ENCODE peak calls at places on chromosomes 13 and 19, in ten cellular contexts. One of them, this sample, is unnamed.

GRCh38 chr19:55485439-55486011 is 537 bp downstream of the NAT14 start:
- DNase-seq in neural crest cell: no peak
- DNase-seq in uterus: peak
- DNase-seq in neural progenitor cell: no peak
- DNase-seq in nephron progenitor cell: no peak
- DNase-seq in AG04450: no peak
- DNase-seq in HFFc6: no peak
- DNase-seq in ovary: peak
- DNase-seq in CD8-positive, alpha-beta T cell: no peak
- DNase-seq in A549: no peak
- DNase-seq in this sample: no peak

GRCh38 chr19:56504581-56504980 is 3.1 kb upstream of the ZNF471 start:
- DNase-seq in neural crest cell: no peak
- DNase-seq in A549: no peak
- DNase-seq in CD8-positive, alpha-beta T cell: no peak
- DNase-seq in ovary: no peak
- DNase-seq in HFFc6: peak
- DNase-seq in uterus: no peak
- DNase-seq in AG04450: no peak
- DNase-seq in neural progenitor cell: no peak
- DNase-seq in nephron progenitor cell: no peak
- DNase-seq in this sample: no peak

GRCh38 chr13:43003010-43003409 is 11.0 kb upstream of the EPSTI1 start:
- DNase-seq in neural crest cell: no peak
- DNase-seq in CD8-positive, alpha-beta T cell: no peak
- DNase-seq in A549: no peak
- DNase-seq in HFFc6: no peak
- DNase-seq in ovary: no peak
- DNase-seq in nephron progenitor cell: no peak
- DNase-seq in AG04450: no peak
- DNase-seq in neural progenitor cell: no peak
- DNase-seq in uterus: no peak
- DNase-seq in this sample: no peak

GRCh38 chr13:50521750-50522149 is 321.7 kb downstream of the DLEU7 start:
- DNase-seq in neural progenitor cell: no peak
- DNase-seq in neural crest cell: no peak
- DNase-seq in AG04450: no peak
- DNase-seq in CD8-positive, alpha-beta T cell: no peak
- DNase-seq in A549: no peak
- DNase-seq in uterus: no peak
- DNase-seq in HFFc6: no peak
- DNase-seq in nephron progenitor cell: peak
- DNase-seq in ovary: no peak
- DNase-seq in this sample: no peak

GRCh38 chr19:42480335-42481095 is 37.8 kb upstream of the CXCL17 start:
- DNase-seq in AG04450: no peak
- DNase-seq in A549: peak
- DNase-seq in HFFc6: peak
- DNase-seq in nephron progenitor cell: no peak
- DNase-seq in neural crest cell: no peak
- DNase-seq in ovary: no peak
- DNase-seq in neural progenitor cell: no peak
- DNase-seq in CD8-positive, alpha-beta T cell: no peak
- DNase-seq in uterus: no peak
- DNase-seq in this sample: no peak

GRCh38 chr13:32381539-32381938 is 46.4 kb downstream of the N4BP2L1 start:
- DNase-seq in neural crest cell: no peak
- DNase-seq in HFFc6: peak
- DNase-seq in nephron progenitor cell: peak
- DNase-seq in A549: peak
- DNase-seq in uterus: no peak
- DNase-seq in AG04450: no peak
- DNase-seq in CD8-positive, alpha-beta T cell: peak
- DNase-seq in ovary: no peak
- DNase-seq in neural progenitor cell: peak
- DNase-seq in this sample: no peak

GRCh38 chr13:99371956-99372355 is 64.8 kb upstream of the GPR183 start:
- DNase-seq in neural progenitor cell: no peak
- DNase-seq in neural crest cell: no peak
- DNase-seq in ovary: no peak
- DNase-seq in A549: no peak
- DNase-seq in nephron progenitor cell: no peak
- DNase-seq in AG04450: no peak
- DNase-seq in uterus: no peak
- DNase-seq in HFFc6: no peak
- DNase-seq in CD8-positive, alpha-beta T cell: peak
- DNase-seq in this sample: no peak

GRCh38 chr19:41801682-41802317 is 5.4 kb downstream of the CEACAM3 start:
- DNase-seq in nephron progenitor cell: no peak
- DNase-seq in neural progenitor cell: no peak
- DNase-seq in AG04450: no peak
- DNase-seq in CD8-positive, alpha-beta T cell: no peak
- DNase-seq in neural crest cell: no peak
- DNase-seq in ovary: no peak
- DNase-seq in HFFc6: no peak
- DNase-seq in uterus: no peak
- DNase-seq in A549: no peak
- DNase-seq in this sample: no peak

DNA sequence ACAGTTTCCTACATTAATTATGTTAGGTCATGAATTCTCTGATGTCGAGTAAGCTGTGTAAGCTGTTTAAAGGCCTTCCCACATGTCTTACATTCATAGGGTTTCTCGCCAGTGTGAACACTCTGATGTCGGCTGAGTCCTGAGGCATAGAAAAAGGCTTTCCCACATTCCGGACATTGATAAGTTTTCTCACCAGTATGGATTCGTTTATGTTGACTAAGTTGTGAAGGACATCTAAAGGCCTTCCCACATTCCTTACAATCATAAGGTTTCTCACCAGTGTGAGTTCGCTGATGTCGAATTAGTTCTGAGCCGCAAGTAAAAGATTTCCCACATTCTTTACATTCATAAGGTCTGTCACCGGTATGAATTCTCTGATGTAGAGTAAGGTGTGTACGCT is 24.9 kb downstream of the ZNF850 start:
- DNase-seq in HFFc6: no peak
- DNase-seq in neural progenitor cell: no peak
- DNase-seq in neural crest cell: no peak
- DNase-seq in ovary: no peak
- DNase-seq in A549: no peak
- DNase-seq in nephron progenitor cell: no peak
- DNase-seq in uterus: no peak
- DNase-seq in AG04450: no peak
- DNase-seq in CD8-positive, alpha-beta T cell: no peak
- DNase-seq in this sample: no peak
- TF ChIP-seq CTCF in HFFc6: no peak
- TF ChIP-seq CTCF in neural progenitor cell: no peak
- TF ChIP-seq CTCF in neural crest cell: no peak
- TF ChIP-seq CTCF in ovary: no peak
- TF ChIP-seq CTCF in A549: no peak
- TF ChIP-seq CTCF in nephron progenitor cell: no peak
- TF ChIP-seq CTCF in uterus: no peak
- TF ChIP-seq CTCF in AG04450: no peak
- TF ChIP-seq CTCF in CD8-positive, alpha-beta T cell: no peak
- TF ChIP-seq CTCF in this sample: no peak

DNA sequence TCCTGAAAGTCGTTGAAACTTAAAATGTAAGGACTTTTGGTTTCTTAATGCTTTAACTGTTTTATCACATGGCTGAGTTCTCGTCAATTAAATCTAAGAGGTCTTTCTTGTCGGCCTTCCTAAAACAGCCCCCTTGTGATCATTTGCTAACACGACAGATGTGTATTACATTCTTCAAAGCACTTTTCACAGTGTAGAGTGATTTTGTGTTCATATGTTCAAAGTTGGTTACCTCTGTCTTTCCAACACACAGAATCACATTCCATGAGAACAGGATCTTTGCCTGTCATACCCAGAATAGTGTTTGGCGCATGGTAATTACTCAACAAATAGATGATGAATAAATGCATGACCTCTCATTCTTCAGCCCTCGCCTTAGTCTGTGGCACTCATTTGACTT is 1.1 kb downstream of the GTF2F2 start:
- DNase-seq in CD8-positive, alpha-beta T cell: no peak
- DNase-seq in ovary: no peak
- DNase-seq in neural progenitor cell: peak
- DNase-seq in nephron progenitor cell: no peak
- DNase-seq in HFFc6: peak
- DNase-seq in neural crest cell: no peak
- DNase-seq in A549: peak
- DNase-seq in uterus: no peak
- DNase-seq in AG04450: no peak
- DNase-seq in this sample: no peak
- TF ChIP-seq CTCF in CD8-positive, alpha-beta T cell: no peak
- TF ChIP-seq CTCF in ovary: no peak
- TF ChIP-seq CTCF in neural progenitor cell: peak
- TF ChIP-seq CTCF in nephron progenitor cell: peak
- TF ChIP-seq CTCF in HFFc6: peak
- TF ChIP-seq CTCF in neural crest cell: peak
- TF ChIP-seq CTCF in A549: no peak
- TF ChIP-seq CTCF in uterus: no peak
- TF ChIP-seq CTCF in AG04450: peak
- TF ChIP-seq CTCF in this sample: no peak

GRCh38 chr19:28706693-28707092 is 506.3 kb downstream of the UQCRFS1 start:
- DNase-seq in neural progenitor cell: no peak
- DNase-seq in neural crest cell: no peak
- DNase-seq in A549: no peak
- DNase-seq in nephron progenitor cell: no peak
- DNase-seq in uterus: no peak
- DNase-seq in CD8-positive, alpha-beta T cell: no peak
- DNase-seq in ovary: no peak
- DNase-seq in HFFc6: no peak
- DNase-seq in AG04450: no peak
- DNase-seq in this sample: no peak

GRCh38 chr19:28700176-28700575 is 512.8 kb downstream of the UQCRFS1 start:
- DNase-seq in AG04450: no peak
- DNase-seq in A549: no peak
- DNase-seq in neural progenitor cell: no peak
- DNase-seq in uterus: no peak
- DNase-seq in neural crest cell: no peak
- DNase-seq in CD8-positive, alpha-beta T cell: no peak
- DNase-seq in nephron progenitor cell: no peak
- DNase-seq in ovary: no peak
- DNase-seq in HFFc6: no peak
- DNase-seq in this sample: no peak

GRCh38 chr19:28703400-28703956 is 509.5 kb downstream of the UQCRFS1 start:
- DNase-seq in uterus: no peak
- DNase-seq in HFFc6: no peak
- DNase-seq in CD8-positive, alpha-beta T cell: no peak
- DNase-seq in ovary: no peak
- DNase-seq in neural progenitor cell: no peak
- DNase-seq in nephron progenitor cell: no peak
- DNase-seq in AG04450: no peak
- DNase-seq in A549: no peak
- DNase-seq in neural crest cell: no peak
- DNase-seq in this sample: no peak

GRCh38 chr19:28701491-28701890 is 511.5 kb downstream of the UQCRFS1 start:
- DNase-seq in A549: no peak
- DNase-seq in AG04450: no peak
- DNase-seq in CD8-positive, alpha-beta T cell: no peak
- DNase-seq in neural crest cell: no peak
- DNase-seq in HFFc6: peak
- DNase-seq in uterus: no peak
- DNase-seq in ovary: no peak
- DNase-seq in nephron progenitor cell: no peak
- DNase-seq in neural progenitor cell: no peak
- DNase-seq in this sample: no peak

GRCh38 chr19:28705008-28705407 is 507.9 kb downstream of the UQCRFS1 start:
- DNase-seq in ovary: no peak
- DNase-seq in uterus: no peak
- DNase-seq in neural progenitor cell: peak
- DNase-seq in A549: peak
- DNase-seq in CD8-positive, alpha-beta T cell: no peak
- DNase-seq in nephron progenitor cell: no peak
- DNase-seq in neural crest cell: no peak
- DNase-seq in HFFc6: peak
- DNase-seq in AG04450: peak
- DNase-seq in this sample: no peak
- TF ChIP-seq CTCF in ovary: no peak
- TF ChIP-seq CTCF in uterus: no peak
- TF ChIP-seq CTCF in neural progenitor cell: peak
- TF ChIP-seq CTCF in A549: no peak
- TF ChIP-seq CTCF in CD8-positive, alpha-beta T cell: no peak
- TF ChIP-seq CTCF in nephron progenitor cell: peak
- TF ChIP-seq CTCF in neural crest cell: peak
- TF ChIP-seq CTCF in HFFc6: peak
- TF ChIP-seq CTCF in AG04450: peak
- TF ChIP-seq CTCF in this sample: no peak

GRCh38 chr13:91200486-91200885 is 147.0 kb upstream of the MIR17HG start:
- DNase-seq in neural progenitor cell: no peak
- DNase-seq in CD8-positive, alpha-beta T cell: no peak
- DNase-seq in nephron progenitor cell: no peak
- DNase-seq in ovary: no peak
- DNase-seq in A549: no peak
- DNase-seq in HFFc6: no peak
- DNase-seq in uterus: no peak
- DNase-seq in AG04450: no peak
- DNase-seq in neural crest cell: no peak
- DNase-seq in this sample: no peak

GRCh38 chr13:91203430-91203829 is 144.1 kb upstream of the MIR17HG start:
- DNase-seq in CD8-positive, alpha-beta T cell: no peak
- DNase-seq in HFFc6: no peak
- DNase-seq in AG04450: no peak
- DNase-seq in A549: no peak
- DNase-seq in nephron progenitor cell: no peak
- DNase-seq in ovary: no peak
- DNase-seq in neural progenitor cell: no peak
- DNase-seq in uterus: no peak
- DNase-seq in neural crest cell: no peak
- DNase-seq in this sample: no peak

GRCh38 chr13:91196958-91197357 is 150.5 kb upstream of the MIR17HG start:
- DNase-seq in nephron progenitor cell: no peak
- DNase-seq in AG04450: no peak
- DNase-seq in CD8-positive, alpha-beta T cell: no peak
- DNase-seq in ovary: no peak
- DNase-seq in HFFc6: no peak
- DNase-seq in neural crest cell: no peak
- DNase-seq in neural progenitor cell: no peak
- DNase-seq in uterus: no peak
- DNase-seq in A549: no peak
- DNase-seq in this sample: no peak

GRCh38 chr13:91195789-91196188 is 151.7 kb upstream of the MIR17HG start:
- DNase-seq in neural crest cell: no peak
- DNase-seq in CD8-positive, alpha-beta T cell: no peak
- DNase-seq in uterus: no peak
- DNase-seq in ovary: no peak
- DNase-seq in neural progenitor cell: no peak
- DNase-seq in nephron progenitor cell: no peak
- DNase-seq in HFFc6: no peak
- DNase-seq in AG04450: no peak
- DNase-seq in A549: no peak
- DNase-seq in this sample: no peak

DNA sequence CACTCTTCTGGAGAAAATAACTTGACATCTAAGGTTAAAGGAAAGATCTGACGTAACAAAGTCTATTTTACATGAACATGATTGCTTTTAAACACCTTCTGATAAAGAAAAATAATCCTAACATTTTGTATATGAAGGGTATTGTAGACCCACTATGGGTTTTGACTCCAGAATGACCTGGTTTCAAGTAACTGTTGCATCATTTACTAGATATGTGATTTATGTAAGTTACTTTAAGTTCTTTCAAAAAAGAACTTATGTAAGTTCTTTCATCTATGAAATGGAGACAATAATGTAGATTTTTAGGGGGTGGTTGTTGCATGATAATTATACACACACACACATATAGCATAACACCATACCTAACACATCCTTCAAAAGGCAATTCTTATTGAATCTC is 147.6 kb upstream of the MIR17HG start:
- DNase-seq in uterus: no peak
- DNase-seq in HFFc6: no peak
- DNase-seq in nephron progenitor cell: no peak
- DNase-seq in neural progenitor cell: no peak
- DNase-seq in CD8-positive, alpha-beta T cell: no peak
- DNase-seq in A549: no peak
- DNase-seq in AG04450: no peak
- DNase-seq in neural crest cell: no peak
- DNase-seq in ovary: no peak
- DNase-seq in this sample: no peak
- TF ChIP-seq CTCF in uterus: no peak
- TF ChIP-seq CTCF in HFFc6: no peak
- TF ChIP-seq CTCF in nephron progenitor cell: no peak
- TF ChIP-seq CTCF in neural progenitor cell: no peak
- TF ChIP-seq CTCF in CD8-positive, alpha-beta T cell: no peak
- TF ChIP-seq CTCF in A549: no peak
- TF ChIP-seq CTCF in AG04450: no peak
- TF ChIP-seq CTCF in neural crest cell: no peak
- TF ChIP-seq CTCF in ovary: no peak
- TF ChIP-seq CTCF in this sample: no peak